ENCODE peak calls at places on chromosomes 1 and 21, in four cellular contexts. One of them, this sample, is unnamed.

GRCh38 chr1:43622471-43622870 is 27.5 kb upstream of the KDM4A start:
- DNase-seq in RPMI8226: no peak
- DNase-seq in ELF-1: no peak
- DNase-seq in sciatic nerve: no peak
- DNase-seq in this sample: no peak

GRCh38 chr1:218459878-218460277 is 114.7 kb downstream of the TGFB2 start:
- DNase-seq in RPMI8226: peak; percentile 88
- DNase-seq in ELF-1: peak; percentile 83
- DNase-seq in sciatic nerve: no peak
- DNase-seq in this sample: peak; percentile 66

GRCh38 chr1:198756470-198756869 is 117.6 kb downstream of the PTPRC start:
- DNase-seq in sciatic nerve: no peak
- DNase-seq in RPMI8226: no peak
- DNase-seq in ELF-1: no peak
- DNase-seq in this sample: no peak

GRCh38 chr21:45393021-45393420 is 11.9 kb upstream of the COL18A1 start:
- DNase-seq in ELF-1: no peak
- DNase-seq in sciatic nerve: peak; percentile 45
- DNase-seq in RPMI8226: no peak
- DNase-seq in this sample: no peak

GRCh38 chr1:15683411-15684039 is 595 bp upstream of the PLEKHM2 start:
- DNase-seq in RPMI8226: no peak
- DNase-seq in ELF-1: no peak
- DNase-seq in sciatic nerve: no peak
- DNase-seq in this sample: no peak

GRCh38 chr1:206631085-206631509 is 4.2 kb upstream of the DYRK3 start:
- DNase-seq in ELF-1: peak; percentile 94
- DNase-seq in RPMI8226: peak; percentile 74
- DNase-seq in sciatic nerve: peak; percentile 66
- DNase-seq in this sample: peak; percentile 82

GRCh38 chr1:31796707-31797106 is 19.1 kb downstream of the SPOCD1 start:
- DNase-seq in RPMI8226: no peak
- DNase-seq in ELF-1: no peak
- DNase-seq in sciatic nerve: peak; percentile 51
- DNase-seq in this sample: no peak

GRCh38 chr1:221315330-221315729 is 426.6 kb downstream of the DUSP10 start:
- DNase-seq in ELF-1: no peak
- DNase-seq in RPMI8226: no peak
- DNase-seq in sciatic nerve: no peak
- DNase-seq in this sample: no peak

GRCh38 chr1:119554188-119554587 is 47.2 kb downstream of the HSD3B1 start:
- DNase-seq in RPMI8226: peak; percentile 78
- DNase-seq in ELF-1: peak; percentile 40
- DNase-seq in sciatic nerve: peak; percentile 74
- DNase-seq in this sample: no peak